ENCODE peak calls at places on chromosomes 3 and 15, in five cellular contexts. L, E, X, M and S are unnamed samples.

GRCh38 chr15:78422571-78423340 is 15.3 kb upstream of the IREB2 start:
- DNase-seq in L (peak; percentile 74), E (peak; percentile 75), X (peak; percentile 44), M (peak; percentile 77), S (no peak)

GRCh38 chr3:141401584-141402475 is 33.5 kb downstream of the ZBTB38 start:
- DNase-seq in L (peak; percentile 56), E (peak; percentile 86), X (peak; percentile 57), M (peak; percentile 56), S (no peak)

GRCh38 chr3:12892840-12893189 is 51.5 kb upstream of the RPL32 start:
- DNase-seq in L (no peak), E (no peak), X (no peak), M (no peak), S (no peak)

GRCh38 chr15:66702035-66702769 is at the start of gene SMAD6:
- DNase-seq in L (peak; percentile 99), E (peak; percentile 79), X (peak; percentile 93), M (peak; percentile 95), S (peak; percentile 94)

GRCh38 chr3:14344351-14344750 is 58.1 kb upstream of the SLC6A6 start:
- DNase-seq in L (no peak), E (no peak), X (no peak), M (no peak), S (no peak)

GRCh38 chr15:67042490-67043181 is 22.8 kb upstream of the SMAD3 start:
- DNase-seq in L (no peak), E (no peak), X (no peak), M (no peak), S (no peak)

GRCh38 chr15:87827126-87827525 is 429.4 kb downstream of the NTRK3 start:
- DNase-seq in L (no peak), E (no peak), X (no peak), M (no peak), S (no peak)

GRCh38 chr15:87082576-87082975 is 1002.9 kb downstream of the AGBL1 start:
- DNase-seq in L (no peak), E (no peak), X (no peak), M (no peak), S (no peak)

GRCh38 chr3:129119365-129120100 is 2.1 kb downstream of the RAB43 start:
- DNase-seq in L (no peak), E (no peak), X (no peak), M (no peak), S (no peak)

GRCh38 chr3:74623261-74623836 is 8.9 kb upstream of the CNTN3 start:
- DNase-seq in L (no peak), E (no peak), X (no peak), M (no peak), S (no peak)

GRCh38 chr3:32340039-32340438 is 51.6 kb upstream of the CMTM7 start:
- DNase-seq in L (peak; percentile 61), E (peak; percentile 52), X (no peak), M (peak; percentile 26), S (no peak)

GRCh38 chr15:89052474-89052873 is 35.8 kb upstream of the ABHD2 start:
- DNase-seq in L (no peak), E (no peak), X (no peak), M (no peak), S (no peak)

GRCh38 chr3:177981576-177981975 is 554.7 kb upstream of the KCNMB2 start:
- DNase-seq in L (no peak), E (no peak), X (no peak), M (no peak), S (no peak)

GRCh38 chr3:175421897-175422296 is 562.8 kb downstream of the NAALADL2 start:
- DNase-seq in L (no peak), E (no peak), X (no peak), M (no peak), S (no peak)

GRCh38 chr3:119891944-119892721 is 110.2 kb downstream of the NR1I2 start:
- DNase-seq in L (peak; percentile 74), E (peak; percentile 28), X (no peak), M (peak; percentile 25), S (peak; percentile 31)
- TF ChIP-seq CTCF in L (peak; percentile 88), E (peak; percentile 33), X (peak; percentile 71), M (peak; percentile 79), S (peak; percentile 84)

DNA sequence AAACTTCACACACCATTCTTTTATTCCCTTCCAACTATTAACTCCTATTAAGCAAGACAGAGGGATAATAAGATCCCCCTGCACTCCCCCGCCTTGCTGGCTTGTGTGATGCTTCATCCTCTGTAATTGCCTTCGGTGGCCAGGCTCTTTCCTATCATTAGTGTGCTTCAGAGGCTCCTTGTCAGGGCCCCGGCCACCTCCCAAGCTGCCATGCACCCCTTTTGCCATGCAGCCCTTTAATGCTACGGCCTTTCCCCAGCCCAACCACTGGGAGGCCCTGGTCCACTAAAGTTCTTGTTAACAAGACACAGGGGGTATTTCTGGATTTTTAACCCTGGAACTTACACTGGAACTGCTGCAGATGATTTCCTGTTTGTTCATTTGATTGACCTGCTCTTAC is 175.9 kb upstream of the TOPAZ1 start:
- DNase-seq in L (no peak), E (no peak), X (no peak), M (no peak), S (no peak)
- TF ChIP-seq CTCF in L (no peak), E (no peak), X (no peak), M (no peak), S (no peak)

GRCh38 chr3:143218176-143218575 is 98.6 kb downstream of the CHST2 start:
- DNase-seq in L (no peak), E (no peak), X (no peak), M (no peak), S (no peak)

GRCh38 chr3:143222505-143222904 is 102.9 kb downstream of the CHST2 start:
- DNase-seq in L (no peak), E (no peak), X (no peak), M (peak; percentile 23), S (no peak)

GRCh38 chr3:143222981-143223380 is 103.4 kb downstream of the CHST2 start:
- DNase-seq in L (no peak), E (no peak), X (no peak), M (no peak), S (no peak)

GRCh38 chr3:143221446-143221845 is 101.9 kb downstream of the CHST2 start:
- DNase-seq in L (no peak), E (no peak), X (no peak), M (no peak), S (no peak)

GRCh38 chr3:143220745-143221144 is 101.2 kb downstream of the CHST2 start:
- DNase-seq in L (no peak), E (no peak), X (no peak), M (no peak), S (no peak)
- TF ChIP-seq CTCF in L (no peak), E (no peak), X (no peak), M (no peak), S (no peak)

GRCh38 chr3:146241523-146242240 is 9.2 kb downstream of the PLSCR4 start:
- DNase-seq in L (no peak), E (no peak), X (peak; percentile 46), M (peak; percentile 31), S (no peak)
- TF ChIP-seq CTCF in L (no peak), E (no peak), X (no peak), M (no peak), S (no peak)

DNA sequence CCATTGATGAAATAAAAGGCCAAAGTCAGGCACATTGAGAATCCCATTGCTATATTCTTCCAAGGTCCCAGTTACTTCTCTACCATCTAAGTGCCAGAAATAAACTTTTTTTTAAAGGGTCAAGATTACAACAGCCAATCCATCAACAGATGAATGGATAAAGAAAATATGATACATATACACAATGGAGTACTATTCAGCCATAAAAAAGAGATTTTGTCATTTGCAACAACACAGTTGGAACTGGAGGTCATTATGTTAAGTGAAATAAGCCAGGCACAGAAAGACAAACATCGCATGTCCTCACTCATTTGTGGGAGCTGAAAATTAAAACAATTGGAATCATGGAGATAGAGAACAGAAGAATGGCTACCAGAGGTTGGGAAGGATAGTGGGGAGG is 25.5 kb downstream of the ULK4 start:
- DNase-seq in L (no peak), E (no peak), X (no peak), M (no peak), S (no peak)
- TF ChIP-seq CTCF in L (no peak), E (no peak), X (no peak), M (no peak), S (no peak)

DNA sequence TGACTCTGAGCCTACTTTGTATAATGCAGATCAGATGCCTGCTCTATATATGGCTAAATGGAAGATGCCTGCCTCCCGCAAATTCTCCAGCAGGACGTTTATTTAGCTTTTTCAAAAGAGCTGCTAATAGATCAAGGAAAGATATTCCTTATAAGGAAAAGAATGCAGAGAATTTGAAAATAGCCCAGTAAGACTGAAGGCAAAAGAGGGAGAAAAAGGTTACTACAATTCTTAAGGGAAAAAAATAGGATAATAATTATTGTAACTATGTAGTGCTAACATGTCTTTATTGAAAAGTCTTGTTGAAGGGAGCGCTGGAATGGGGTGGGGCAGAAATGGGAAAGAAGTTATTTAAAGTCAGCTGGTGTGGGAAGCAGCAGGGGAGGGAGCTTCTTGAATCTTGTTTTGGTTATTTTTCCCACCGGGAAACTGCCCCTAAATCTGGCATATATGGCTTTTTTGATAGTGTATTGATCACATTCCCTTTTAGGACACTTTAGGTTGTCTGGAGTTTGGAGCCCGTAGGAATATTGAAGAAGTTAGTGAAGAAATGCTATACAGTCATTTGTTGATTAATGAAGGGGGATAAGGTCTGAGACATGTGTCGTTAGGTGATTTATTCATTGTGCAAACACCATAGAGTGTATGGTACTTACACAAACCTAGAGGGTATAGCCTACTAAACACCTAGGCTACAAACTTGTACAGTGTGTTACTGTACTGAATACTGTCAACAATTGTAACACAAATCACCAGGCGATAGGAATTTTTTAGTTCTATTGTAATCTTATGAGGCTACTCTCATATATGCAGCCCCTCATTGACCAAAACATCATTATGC is 3.1 kb downstream of the TPM1 start:
- DNase-seq in L (no peak), E (no peak), X (no peak), M (no peak), S (no peak)
- TF ChIP-seq CTCF in L (no peak), E (no peak), X (no peak), M (peak; percentile 7), S (no peak)

GRCh38 chr3:64668582-64669510 is 19.0 kb downstream of the ADAMTS9 start:
- DNase-seq in L (no peak), E (no peak), X (no peak), M (no peak), S (no peak)

GRCh38 chr3:64667138-64667537 is 20.7 kb downstream of the ADAMTS9 start:
- DNase-seq in L (no peak), E (no peak), X (no peak), M (no peak), S (no peak)

GRCh38 chr3:64664397-64664796 is 23.4 kb downstream of the ADAMTS9 start:
- DNase-seq in L (no peak), E (no peak), X (no peak), M (no peak), S (no peak)

GRCh38 chr3:64666171-64666581 is 21.6 kb downstream of the ADAMTS9 start:
- DNase-seq in L (peak; percentile 11), E (no peak), X (no peak), M (no peak), S (no peak)

DNA sequence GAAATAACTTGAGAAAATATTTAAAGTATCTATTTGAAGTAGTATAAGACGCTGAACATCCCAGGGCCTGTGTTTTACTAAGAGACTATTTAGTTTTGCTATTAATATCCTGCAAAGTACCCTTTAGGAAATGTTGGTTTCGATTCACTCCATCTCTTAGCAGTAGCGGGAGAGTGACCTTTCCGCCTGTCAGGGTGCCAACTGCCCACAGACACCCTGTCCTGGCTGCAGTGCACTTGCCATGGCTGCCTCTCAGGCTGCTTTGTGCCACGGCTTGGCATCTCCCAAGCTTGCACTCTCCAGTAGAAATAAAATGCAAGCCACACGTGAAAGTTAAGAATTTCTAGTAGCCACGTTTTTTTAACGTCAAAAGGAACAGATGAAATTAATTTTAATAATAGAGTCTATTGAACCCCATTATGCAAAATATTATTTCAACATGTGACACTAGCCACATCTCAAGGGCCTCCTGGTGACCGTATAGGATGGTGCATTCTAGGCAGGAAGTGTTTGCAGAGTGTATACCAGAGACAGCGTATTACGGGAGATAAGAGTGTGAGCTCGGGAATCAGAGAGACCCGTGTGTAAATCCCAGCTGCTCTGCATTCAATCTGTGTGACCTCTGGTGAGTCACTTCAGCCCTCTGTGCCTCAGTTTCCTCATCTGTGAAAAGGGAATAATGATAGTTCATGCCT is 19.8 kb downstream of the ADAMTS9 start:
- DNase-seq in L (no peak), E (no peak), X (no peak), M (peak; percentile 59), S (no peak)
- TF ChIP-seq CTCF in L (no peak), E (no peak), X (no peak), M (no peak), S (no peak)